ENCODE peak calls at places on chromosomes 11 and 22, in five cellular contexts. P is cardiac fibroblast; F is endodermal cell; T is astrocyte of the spinal cord; K is CD8-positive, alpha-beta T cell. W is an unnamed sample.

GRCh38 chr11:108672113-108672512 is 7.2 kb downstream of the DDX10 start:
- DNase-seq in P (peak), F (no peak), T (peak), K (no peak), W (no peak)

GRCh38 chr11:66637557-66638176 is 836 bp upstream of the RBM4 start:
- DNase-seq in P (no peak), F (peak), T (no peak), K (no peak), W (no peak)

GRCh38 chr22:22156716-22157499 is 87.7 kb upstream of the VPREB1 start:
- DNase-seq in P (peak), F (peak), T (peak), K (peak), W (no peak)

GRCh38 chr11:131193101-131193501 is 177.3 kb upstream of the NTM start:
- DNase-seq in P (no peak), F (no peak), T (no peak), K (no peak), W (no peak)

GRCh38 chr22:20178075-20178921 is 27.4 kb upstream of the CCDC188 start:
- DNase-seq in P (no peak), F (no peak), T (no peak), K (no peak), W (no peak)

GRCh38 chr11:724063-724732 is 18.2 kb downstream of the EPS8L2 start:
- DNase-seq in P (no peak), F (no peak), T (no peak), K (no peak), W (no peak)

GRCh38 chr11:46270707-46271106 is 6.8 kb upstream of the CREB3L1 start:
- DNase-seq in P (no peak), F (no peak), T (no peak), K (no peak), W (no peak)

GRCh38 chr11:120917536-120918239 is 106.2 kb upstream of the TBCEL start:
- DNase-seq in P (no peak), F (no peak), T (no peak), K (no peak), W (no peak)

GRCh38 chr22:30413001-30413400 is 12.6 kb upstream of the MTFP1 start:
- DNase-seq in P (no peak), F (no peak), T (no peak), K (no peak), W (no peak)

GRCh38 chr11:76578655-76579046 is 91.9 kb downstream of the LRRC32 start:
- DNase-seq in P (peak), F (peak), T (peak), K (no peak), W (no peak)

GRCh38 chr22:50081426-50082196 is 3.6 kb downstream of the MLC1 start:
- DNase-seq in P (no peak), F (peak), T (no peak), K (no peak), W (no peak)

GRCh38 chr11:123454060-123454651 is 24.1 kb downstream of the GRAMD1B start:
- DNase-seq in P (peak), F (no peak), T (peak), K (no peak), W (no peak)

GRCh38 chr22:47277001-47277400 is 514.6 kb downstream of the TBC1D22A start:
- DNase-seq in P (no peak), F (no peak), T (no peak), K (no peak), W (no peak)

GRCh38 chr22:47276219-47276843 is 513.9 kb downstream of the TBC1D22A start:
- DNase-seq in P (no peak), F (no peak), T (peak), K (no peak), W (no peak)

GRCh38 chr22:47277511-47277910 is 515.1 kb downstream of the TBC1D22A start:
- DNase-seq in P (no peak), F (no peak), T (no peak), K (no peak), W (no peak)

GRCh38 chr22:47274196-47274595 is 511.7 kb downstream of the TBC1D22A start:
- DNase-seq in P (no peak), F (no peak), T (no peak), K (no peak), W (no peak)

DNA sequence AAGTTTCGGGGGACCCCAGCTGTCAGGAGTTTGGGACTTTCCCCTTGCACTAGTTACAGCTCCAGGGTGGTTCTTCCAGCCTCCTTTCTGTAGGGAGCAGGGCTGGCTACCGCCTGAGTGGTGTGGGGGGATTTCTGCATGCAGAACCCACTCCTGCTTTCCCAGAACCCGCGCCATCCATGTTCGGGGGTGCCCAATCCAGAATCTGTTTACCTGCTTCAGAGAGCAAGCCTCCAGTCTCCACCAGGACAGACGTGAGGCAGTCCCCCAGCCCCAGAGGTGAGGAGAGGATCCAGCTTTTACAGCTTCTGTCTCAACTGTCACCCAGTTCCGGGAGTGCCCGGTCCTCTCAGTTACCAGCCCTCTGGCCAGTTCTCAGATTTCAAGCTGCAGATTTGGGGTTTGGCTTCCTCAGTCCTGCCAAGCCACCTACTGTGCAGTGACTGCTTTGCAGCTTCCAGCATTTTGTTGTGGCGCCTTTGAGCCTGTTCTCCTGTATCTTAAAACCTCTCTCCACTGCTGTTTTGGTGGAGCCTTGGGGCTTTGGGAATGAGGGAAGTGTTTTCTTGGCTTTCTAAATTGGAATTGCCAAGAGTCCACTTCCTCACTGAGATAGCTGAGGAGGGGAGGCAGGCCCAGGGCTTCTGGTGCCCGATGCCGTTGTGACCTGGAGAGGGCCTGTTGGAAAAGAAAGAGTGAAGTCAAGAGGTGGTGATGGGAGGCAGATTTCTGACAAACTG is 513.2 kb downstream of the TBC1D22A start:
- DNase-seq in P (peak), F (no peak), T (peak), K (no peak), W (no peak)
- TF ChIP-seq CTCF in P (no peak), F (no peak), T (peak), K (no peak), W (no peak)

DNA sequence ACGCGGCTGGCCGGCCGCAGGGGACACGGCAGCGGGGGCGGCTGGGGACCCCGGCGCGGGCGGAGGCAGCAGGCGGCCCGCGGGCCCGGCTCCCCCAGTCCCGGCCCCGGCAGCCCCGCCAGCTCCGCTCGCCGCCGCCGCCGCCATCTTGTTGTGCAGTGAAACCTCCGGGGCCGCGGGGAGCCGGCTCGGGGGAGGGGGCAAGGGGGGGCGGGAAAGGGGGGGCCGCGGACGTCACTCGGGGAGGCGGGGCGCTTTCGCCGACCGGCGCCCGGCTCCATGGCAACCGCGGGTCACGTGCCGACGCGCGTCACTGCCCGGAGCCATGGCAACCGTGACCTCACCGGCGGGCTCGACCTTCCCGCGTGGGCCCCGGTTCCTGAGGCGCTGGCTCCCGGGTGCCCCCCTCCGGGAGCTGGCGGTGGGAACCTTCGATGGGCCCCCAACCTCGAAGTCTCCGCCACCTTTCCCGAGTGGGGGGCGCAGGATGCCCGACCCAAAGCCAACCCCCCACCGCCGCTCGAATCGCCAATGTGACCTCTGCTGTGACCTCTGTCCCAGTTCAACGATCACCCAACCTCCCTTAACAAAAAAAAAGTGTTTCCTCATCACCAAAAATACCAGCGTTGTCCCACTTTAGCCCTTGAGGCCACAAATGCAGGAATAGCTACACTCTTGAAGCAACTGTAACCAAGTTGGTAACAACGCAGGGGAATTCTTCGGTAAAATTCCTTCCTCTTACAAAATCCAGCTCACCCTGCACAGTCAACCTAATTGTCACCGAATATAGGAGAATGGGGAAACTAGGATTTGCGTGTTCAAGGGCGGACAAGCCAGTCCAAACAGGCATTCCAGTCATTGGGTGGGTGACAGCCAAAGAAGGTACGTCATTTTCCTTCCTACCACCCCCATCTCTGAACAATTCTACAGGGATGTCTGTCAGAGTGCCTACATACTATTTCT is at the start of gene SIK3:
- DNase-seq in P (peak), F (peak), T (peak), K (peak), W (peak)
- TF ChIP-seq CTCF in P (peak), F (peak), T (peak), K (peak), W (peak)

GRCh38 chr11:17906436-17906835 is 106.4 kb downstream of the SERGEF start:
- DNase-seq in P (no peak), F (peak), T (no peak), K (no peak), W (no peak)
- TF ChIP-seq CTCF in P (peak), F (peak), T (peak), K (no peak), W (peak)

GRCh38 chr11:25733777-25734176 is 598.2 kb upstream of the ANO3 start:
- DNase-seq in P (peak), F (no peak), T (no peak), K (no peak), W (no peak)

GRCh38 chr11:25737071-25737675 is 594.8 kb upstream of the ANO3 start:
- DNase-seq in P (no peak), F (no peak), T (no peak), K (no peak), W (no peak)

DNA sequence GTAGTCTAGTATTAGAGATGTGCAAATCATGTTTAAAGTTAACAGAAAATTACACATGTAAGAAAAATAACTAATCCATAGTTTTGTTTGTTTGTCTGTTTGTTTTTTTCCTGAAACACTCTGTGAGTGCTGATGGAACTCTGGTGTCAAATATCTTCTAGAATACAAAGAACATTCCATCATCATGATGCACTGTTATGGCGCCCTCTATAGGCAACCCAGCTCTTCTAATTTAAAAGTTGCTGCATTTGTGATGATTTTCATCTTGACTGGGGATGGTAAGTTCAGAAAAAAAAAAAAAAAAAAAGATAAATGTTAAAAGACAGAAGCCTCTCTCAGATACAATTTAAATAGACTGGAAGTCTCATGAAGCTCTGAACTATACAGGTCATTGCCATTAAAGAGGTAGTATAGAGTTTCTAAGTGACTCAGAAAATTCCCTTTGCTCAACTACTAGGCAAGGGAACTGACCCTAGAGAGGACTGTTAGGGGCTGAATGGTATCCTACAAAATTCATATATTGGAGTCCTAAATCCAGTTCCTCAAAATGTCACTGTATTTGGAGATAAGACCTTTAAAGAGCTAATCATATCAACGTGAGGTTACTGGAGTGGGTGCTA is 597.2 kb upstream of the ANO3 start:
- DNase-seq in P (peak), F (no peak), T (peak), K (no peak), W (no peak)
- TF ChIP-seq CTCF in P (peak), F (peak), T (peak), K (no peak), W (peak)

DNA sequence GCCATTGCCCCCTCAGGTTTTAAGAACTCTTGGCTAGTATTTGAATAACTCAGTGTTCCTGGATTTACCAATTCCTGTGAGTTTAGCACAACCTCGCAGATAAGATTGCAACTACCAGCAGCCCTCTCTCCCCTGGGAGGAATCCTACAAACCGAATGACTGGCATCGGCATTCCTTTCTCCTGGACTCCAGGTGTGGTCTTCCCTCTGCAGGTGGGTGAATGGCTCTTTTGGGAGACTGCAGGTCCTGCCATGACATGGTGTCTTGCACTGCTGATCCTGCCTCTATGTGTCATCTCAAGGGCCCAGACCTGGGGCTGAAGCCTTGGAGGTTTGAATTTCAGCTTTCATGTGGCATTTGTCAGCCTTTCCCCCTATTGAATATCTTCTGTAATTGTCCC is 105.6 kb downstream of the PKNOX2 start:
- DNase-seq in P (no peak), F (no peak), T (no peak), K (no peak), W (no peak)
- TF ChIP-seq CTCF in P (no peak), F (no peak), T (no peak), K (no peak), W (no peak)

DNA sequence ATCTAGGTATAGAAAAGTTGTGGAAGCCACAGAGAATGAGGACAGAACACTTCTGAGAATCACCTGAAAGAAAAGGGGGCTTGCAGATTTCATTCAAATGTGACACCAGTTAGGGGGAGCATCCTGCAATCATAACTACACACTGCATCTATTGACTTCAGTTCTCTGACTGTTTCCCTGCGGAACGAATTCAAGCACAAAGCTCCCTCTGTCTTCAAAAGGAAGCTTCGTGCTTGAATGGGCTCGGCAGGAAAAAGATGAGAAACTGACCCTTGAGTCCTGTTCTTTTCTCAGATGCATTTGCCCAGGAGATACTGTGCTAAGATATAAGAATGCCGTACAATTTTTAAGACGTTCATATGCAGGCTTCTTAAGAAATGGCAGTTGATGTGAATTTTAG is 2000.4 kb upstream of the RAG2 start:
- DNase-seq in P (no peak), F (no peak), T (peak), K (no peak), W (no peak)
- TF ChIP-seq CTCF in P (no peak), F (no peak), T (no peak), K (no peak), W (peak)

DNA sequence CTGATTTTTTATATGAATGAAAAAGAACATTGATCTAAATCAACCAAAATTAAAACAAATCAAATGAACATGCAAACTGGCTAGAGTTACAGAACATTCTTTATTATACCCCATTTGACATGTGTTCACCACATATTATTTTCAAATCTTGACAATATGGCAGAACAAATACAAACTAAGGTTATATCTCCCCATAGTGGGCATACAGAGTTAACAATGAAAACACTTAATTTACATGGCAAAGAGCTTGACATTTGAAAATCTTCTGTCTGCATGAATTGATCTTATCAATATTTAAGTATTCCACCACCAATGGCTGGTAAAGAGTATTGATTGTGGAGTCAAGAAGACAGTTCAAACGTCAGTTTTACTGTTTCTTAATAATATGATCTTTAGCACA is 197.9 kb upstream of the ANO3 start:
- DNase-seq in P (no peak), F (no peak), T (no peak), K (no peak), W (no peak)
- TF ChIP-seq CTCF in P (no peak), F (no peak), T (no peak), K (no peak), W (no peak)

GRCh38 chr11:65217441-65218423 is 36.0 kb downstream of the CAPN1 start:
- DNase-seq in P (no peak), F (peak), T (no peak), K (no peak), W (no peak)
- TF ChIP-seq CTCF in P (no peak), F (no peak), T (no peak), K (no peak), W (no peak)

DNA sequence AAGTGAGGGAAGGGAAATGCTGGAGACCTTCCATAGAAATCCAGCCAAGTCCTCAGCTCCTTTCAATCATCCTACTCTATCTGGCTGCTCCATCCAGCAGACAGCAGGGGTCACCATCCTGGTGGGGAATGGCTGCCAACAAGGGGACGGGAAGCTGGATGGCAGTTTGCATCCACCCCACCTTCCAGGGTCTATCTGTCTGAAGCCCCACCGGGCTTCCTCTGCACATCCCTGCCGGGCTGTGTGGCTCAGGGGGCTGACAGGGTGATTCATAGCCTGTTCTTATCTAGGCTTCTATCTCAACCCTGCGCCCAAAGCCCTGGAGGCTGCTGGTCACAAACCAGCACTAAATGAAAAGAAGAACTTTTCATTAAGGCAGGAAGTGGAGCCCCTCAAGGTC is 1.1 kb downstream of the SYTL2 start:
- DNase-seq in P (no peak), F (peak), T (no peak), K (no peak), W (no peak)
- TF ChIP-seq CTCF in P (no peak), F (peak), T (peak), K (no peak), W (peak)

DNA sequence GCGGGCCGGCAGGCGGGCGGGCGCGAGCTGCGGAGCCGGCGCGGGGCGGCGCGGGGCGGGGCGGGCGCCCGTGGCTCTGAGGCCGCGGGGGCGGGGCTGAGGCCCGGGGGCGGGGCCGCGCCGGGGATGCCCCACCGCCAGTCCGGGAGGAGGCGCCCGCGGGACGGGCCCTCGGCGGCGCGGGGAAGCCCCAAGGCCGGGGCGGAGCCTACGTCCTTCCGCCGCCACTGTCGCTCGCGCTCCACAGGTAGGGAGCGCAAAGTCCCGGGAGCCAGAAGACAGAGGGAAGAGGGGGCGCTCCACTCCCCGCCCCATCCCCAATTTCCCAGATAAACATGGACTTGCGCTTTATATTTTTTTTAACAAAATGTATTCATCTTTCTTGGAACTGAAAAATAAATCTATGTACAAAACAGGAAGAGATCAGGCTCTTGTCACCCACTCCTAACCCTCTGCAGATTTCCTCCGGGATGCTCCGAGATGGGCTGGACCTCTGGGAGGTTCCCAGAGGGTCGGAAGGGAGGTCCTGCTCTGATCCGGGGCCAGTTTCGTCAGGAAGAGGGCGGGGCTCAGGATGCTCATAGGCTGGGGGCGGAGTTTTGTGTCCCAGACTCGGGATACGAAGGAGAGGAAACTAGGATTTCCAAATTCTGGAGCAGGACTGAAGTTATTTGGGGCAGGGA is at the start of gene MAP4K2:
- DNase-seq in P (peak), F (peak), T (peak), K (peak), W (peak)
- TF ChIP-seq CTCF in P (no peak), F (peak), T (peak), K (no peak), W (peak)